ENCODE peak calls at places on chromosomes 12 and 14, in five cellular contexts. Y is RPMI8226, R is hippocampal formation, P is HCT116, L is NCI-H2029 treated with DMSO at 0.1 percent for 48 hours. V is an unnamed sample.

GRCh38 chr12:91613223-91613779 is 430.7 kb upstream of the DCN start:
- DNase-seq in Y (no peak), R (no peak), P (no peak), L (no peak), V (no peak)

GRCh38 chr12:106303202-106303820 is 778 bp downstream of the TCP11L2 start:
- DNase-seq in Y (peak), R (peak), P (no peak), L (peak), V (peak)

GRCh38 chr14:75068294-75069020 is 984 bp upstream of the ZC2HC1C start:
- DNase-seq in Y (peak), R (peak), P (no peak), L (peak), V (no peak)

GRCh38 chr12:63826002-63826585 is 18.4 kb upstream of the SRGAP1 start:
- DNase-seq in Y (peak), R (peak), P (peak), L (no peak), V (no peak)

GRCh38 chr12:62738611-62739010 is 196.3 kb downstream of the PPM1H start:
- DNase-seq in Y (no peak), R (no peak), P (no peak), L (no peak), V (no peak)

GRCh38 chr12:98470469-98471082 is 44.8 kb upstream of the TMPO start:
- DNase-seq in Y (no peak), R (no peak), P (no peak), L (no peak), V (no peak)

GRCh38 chr12:967641-968040 is 18.1 kb upstream of the RAD52 start:
- DNase-seq in Y (no peak), R (no peak), P (no peak), L (no peak), V (no peak)

GRCh38 chr12:112116232-112117060 is 7.9 kb upstream of the NAA25 start:
- DNase-seq in Y (no peak), R (peak), P (peak), L (peak), V (peak)

V was measured in head of caudate nucleus.